ENCODE peak calls at places on chromosomes 2 and 18, in four cellular contexts. A is EH, L is OCI-LY7, D is T-helper 9 cell. Z is an unnamed sample.

GRCh38 chr2:88738271-88738670 is 46.8 kb downstream of the RPIA start:
- DNase-seq in A (peak), L (no peak), D (no peak), Z (no peak)

GRCh38 chr2:194103941-194104655 is 1552.9 kb upstream of the SLC39A10 start:
- DNase-seq in A (no peak), L (peak), D (no peak), Z (no peak)

GRCh38 chr18:36354989-36355388 is 57.5 kb downstream of the FHOD3 start:
- DNase-seq in A (peak), L (no peak), D (no peak), Z (peak)

GRCh38 chr2:174243812-174244211 is 4.5 kb downstream of the OLA1 start:
- DNase-seq in A (no peak), L (no peak), D (no peak), Z (no peak)

GRCh38 chr2:141137121-141137693 is 993.6 kb downstream of the LRP1B start:
- DNase-seq in A (no peak), L (no peak), D (no peak), Z (no peak)

GRCh38 chr2:45577426-45577825 is 33.6 kb downstream of the SRBD1 start:
- DNase-seq in A (peak), L (no peak), D (no peak), Z (no peak)

GRCh38 chr2:113361051-113361450 is 76.4 kb upstream of the ZNG1B start:
- DNase-seq in A (no peak), L (no peak), D (no peak), Z (no peak)

GRCh38 chr2:168002021-168002553 is 245.3 kb downstream of the STK39 start:
- DNase-seq in A (peak), L (no peak), D (no peak), Z (no peak)

GRCh38 chr2:144942516-144943256 is 422.8 kb upstream of the ZEB2 start:
- DNase-seq in A (peak), L (no peak), D (no peak), Z (no peak)

GRCh38 chr2:215529271-215529670 is 93.4 kb upstream of the FN1 start:
- DNase-seq in A (peak), L (no peak), D (no peak), Z (no peak)

GRCh38 chr18:13158428-13158827 is 60.1 kb upstream of the LDLRAD4 start:
- DNase-seq in A (no peak), L (no peak), D (no peak), Z (no peak)

GRCh38 chr2:219736196-219736595 is 108.8 kb downstream of the SLC4A3 start:
- DNase-seq in A (peak), L (peak), D (no peak), Z (peak)

GRCh38 chr2:51013870-51014526 is 17.9 kb downstream of the NRXN1 start:
- DNase-seq in A (no peak), L (no peak), D (no peak), Z (no peak)

GRCh38 chr18:36706313-36706881 is 122.4 kb downstream of the TPGS2 start:
- DNase-seq in A (peak), L (no peak), D (no peak), Z (no peak)

GRCh38 chr2:148935791-148936190 is 60.8 kb downstream of the KIF5C start:
- DNase-seq in A (peak), L (no peak), D (no peak), Z (no peak)

GRCh38 chr2:233414777-233415570 is 60.7 kb downstream of the DGKD start:
- DNase-seq in A (peak), L (no peak), D (no peak), Z (no peak)

GRCh38 chr2:144288428-144288827 is 231.5 kb downstream of the ZEB2 start:
- DNase-seq in A (peak), L (no peak), D (no peak), Z (no peak)

GRCh38 chr2:195658541-195658890 is 1.5 kb downstream of the SLC39A10 start:
- DNase-seq in A (peak), L (no peak), D (no peak), Z (peak)

GRCh38 chr2:159684796-159685195 is 27.5 kb upstream of the MARCHF7 start:
- DNase-seq in A (peak), L (no peak), D (no peak), Z (peak)

GRCh38 chr18:22168360-22168921 is 948 bp upstream of the GATA6 start:
- DNase-seq in A (no peak), L (no peak), D (no peak), Z (peak)

GRCh38 chr2:10228611-10229365 is 73.9 kb upstream of the HPCAL1 start:
- DNase-seq in A (no peak), L (no peak), D (no peak), Z (peak)

GRCh38 chr18:55500316-55501086 is 87.5 kb downstream of the TCF4 start:
- DNase-seq in A (peak), L (no peak), D (no peak), Z (peak)

GRCh38 chr2:1556776-1557466 is 143.7 kb downstream of the TPO start:
- DNase-seq in A (peak), L (no peak), D (no peak), Z (peak)

GRCh38 chr2:120820885-120821279 is 85.2 kb downstream of the GLI2 start:
- DNase-seq in A (peak), L (no peak), D (no peak), Z (peak)

GRCh38 chr2:85695121-85695520 is 963 bp downstream of the GNLY start:
- DNase-seq in A (no peak), L (no peak), D (no peak), Z (no peak)

GRCh38 chr2:122239440-122239839 is 484.0 kb downstream of the TSN start:
- DNase-seq in A (no peak), L (no peak), D (no peak), Z (no peak)

GRCh38 chr2:16726147-16726546 is 60.5 kb upstream of the CYRIA start:
- DNase-seq in A (no peak), L (no peak), D (no peak), Z (no peak)

GRCh38 chr18:35559867-35560266 is 21.7 kb upstream of the GALNT1 start:
- DNase-seq in A (no peak), L (no peak), D (no peak), Z (no peak)

GRCh38 chr2:71071681-71072398 is 3.4 kb downstream of the NAGK start:
- DNase-seq in A (peak), L (peak), D (peak), Z (peak)

GRCh38 chr2:134160793-134161504 is 92.9 kb upstream of the MGAT5 start:
- DNase-seq in A (peak), L (no peak), D (no peak), Z (peak)

GRCh38 chr2:74481961-74482800 is 617 bp downstream of the CCDC142 start:
- DNase-seq in A (peak), L (peak), D (no peak), Z (peak)

GRCh38 chr2:26148501-26148900 is 24.4 kb upstream of the GAREM2 start:
- DNase-seq in A (peak), L (no peak), D (no peak), Z (peak)